ENCODE peak calls at places on chromosomes 16 and 17, in eight cellular contexts. D is tibial nerve, J is esophagus squamous epithelium, M is breast epithelium, N is ovary, Q is thyroid gland, B is heart left ventricle, V is adrenal gland. A is an unnamed sample.

GRCh38 chr17:79746955-79747507 is 16.3 kb downstream of the ENPP7 start:
- DNase-seq in Q (peak; percentile 31), N (no peak), M (no peak), B (no peak), J (no peak), V (no peak), D (no peak), A (no peak)

GRCh38 chr17:17696075-17696474 is 14.8 kb downstream of the RAI1 start:
- DNase-seq in M (no peak), D (no peak), B (no peak), Q (no peak), J (no peak), N (no peak), V (no peak), A (no peak)

GRCh38 chr16:65757064-65757463 is 609.4 kb upstream of the CDH5 start:
- DNase-seq in V (no peak), M (no peak), Q (no peak), B (no peak), N (no peak), J (no peak), D (no peak), A (no peak)

GRCh38 chr16:75996491-75996890 is 270.2 kb upstream of the CPHXL start:
- DNase-seq in V (no peak), Q (no peak), M (no peak), D (no peak), J (no peak), N (no peak), B (no peak), A (no peak)

GRCh38 chr16:11200523-11201063 is 55.4 kb downstream of the SOCS1 start:
- DNase-seq in N (no peak), V (no peak), Q (no peak), D (no peak), B (no peak), J (no peak), M (no peak), A (no peak)

GRCh38 chr17:48310748-48311213 is 119.2 kb downstream of the SKAP1 start:
- DNase-seq in N (no peak), V (no peak), B (no peak), J (no peak), D (no peak), M (no peak), Q (no peak), A (no peak)

GRCh38 chr16:27355610-27356009 is 41.8 kb downstream of the IL4R start:
- DNase-seq in N (no peak), D (no peak), J (no peak), Q (peak; percentile 5), V (peak; percentile 64), B (peak; percentile 55), M (no peak), A (peak; percentile 34)

GRCh38 chr17:77686903-77687302 is 271.6 kb upstream of the TNRC6C start:
- DNase-seq in D (no peak), Q (no peak), B (no peak), N (no peak), J (no peak), V (no peak), M (no peak), A (no peak)

GRCh38 chr16:9092282-9092962 is 978 bp downstream of the HAPSTR1 start:
- DNase-seq in B (peak; percentile 70), M (no peak), J (no peak), D (peak; percentile 24), Q (peak; percentile 47), V (peak; percentile 47), N (peak; percentile 49), A (peak; percentile 30)

GRCh38 chr16:22694887-22695382 is 119.0 kb upstream of the HS3ST2 start:
- DNase-seq in D (no peak), V (no peak), N (no peak), J (no peak), Q (peak; percentile 37), M (no peak), B (no peak), A (peak; percentile 31)

GRCh38 chr17:16371742-16372141 is 9.1 kb upstream of the UBB start:
- DNase-seq in V (no peak), Q (no peak), M (no peak), J (no peak), D (no peak), N (no peak), B (no peak), A (no peak)

GRCh38 chr17:35373984-35374765 is 754 bp upstream of the SLFN11 start:
- DNase-seq in B (peak; percentile 70), D (peak; percentile 39), M (no peak), V (peak; percentile 51), N (peak; percentile 68), J (no peak), Q (peak; percentile 97), A (peak; percentile 22)

GRCh38 chr16:21159281-21159951 is 942 bp downstream of the LDAF1 start:
- DNase-seq in Q (peak; percentile 80), D (no peak), N (peak; percentile 39), J (no peak), V (peak; percentile 26), B (peak; percentile 53), M (peak; percentile 55), A (peak; percentile 57)

GRCh38 chr16:86609115-86609514 is 30.8 kb downstream of the FOXL1 start:
- DNase-seq in M (no peak), B (no peak), Q (no peak), N (no peak), V (no peak), D (no peak), J (no peak), A (no peak)

GRCh38 chr17:80510132-80510531 is 33.7 kb upstream of the NPTX1 start:
- DNase-seq in B (no peak), N (no peak), D (no peak), Q (no peak), V (no peak), J (no peak), M (no peak), A (no peak)

GRCh38 chr16:15803608-15804007 is 53.2 kb downstream of the MYH11 start:
- DNase-seq in Q (no peak), J (no peak), M (no peak), V (no peak), D (no peak), N (no peak), B (no peak), A (no peak)

GRCh38 chr17:76593964-76594363 is 8.3 kb upstream of the ST6GALNAC2 start:
- DNase-seq in N (no peak), J (no peak), B (no peak), V (no peak), M (no peak), D (no peak), Q (no peak), A (no peak)

GRCh38 chr16:23196577-23196976 is 14.0 kb downstream of the SCNN1G start:
- DNase-seq in M (no peak), Q (no peak), V (no peak), B (no peak), J (no peak), N (no peak), D (no peak), A (no peak)

GRCh38 chr16:28042856-28043255 is 20.7 kb downstream of the GSG1L start:
- DNase-seq in J (no peak), N (no peak), V (no peak), M (no peak), B (no peak), D (no peak), Q (no peak), A (no peak)

GRCh38 chr17:67422887-67423286 is 45.8 kb downstream of the PITPNC1 start:
- DNase-seq in Q (no peak), J (no peak), B (no peak), N (no peak), V (no peak), D (no peak), M (no peak), A (no peak)

GRCh38 chr17:48582750-48583069 is 4.6 kb upstream of the HOXB4 start:
- DNase-seq in J (no peak), M (no peak), V (no peak), B (no peak), Q (no peak), N (no peak), D (no peak), A (no peak)

GRCh38 chr17:63516910-63517824 is 6.0 kb upstream of the KCNH6 start:
- DNase-seq in J (no peak), D (no peak), M (no peak), B (no peak), Q (no peak), N (no peak), V (peak; percentile 38), A (no peak)

DNA sequence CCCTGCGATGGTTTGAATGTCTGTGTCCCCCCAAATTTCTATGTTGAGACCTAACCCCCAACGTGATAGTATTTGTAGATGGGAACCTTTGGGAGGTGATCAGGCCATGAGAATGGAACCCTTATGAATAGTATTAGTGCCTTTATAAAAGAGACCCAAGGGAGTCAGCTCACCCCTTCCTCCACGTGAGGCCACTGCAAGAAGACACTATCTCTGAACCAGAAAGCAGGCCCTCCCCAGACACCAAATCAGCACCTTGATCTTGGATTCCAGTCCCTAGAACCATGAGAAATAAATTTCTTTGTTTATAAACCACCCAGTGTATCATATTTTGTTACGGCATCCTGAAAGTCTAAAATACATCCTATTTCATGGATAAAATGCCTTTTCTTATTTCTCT is 64.4 kb upstream of the LRRC37A3 start:
- DNase-seq in D (no peak), B (no peak), M (no peak), Q (no peak), J (no peak), N (no peak), V (peak; percentile 19), A (no peak)
- H3K4me1 ChIP-seq in D (no peaks in the 10 kb centered on the region), B (no peaks in the 10 kb centered on the region), M (no peaks in the 10 kb centered on the region), Q (peaks cover 49% of the 10 kb centered on the region), J (peaks cover 39% of the 10 kb centered on the region), N (no peaks in the 10 kb centered on the region), V (peaks cover 28% of the 10 kb centered on the region), A (peaks cover 8% of the 10 kb centered on the region)

GRCh38 chr16:90044111-90044551 is 24.9 kb upstream of the DBNDD1 start:
- DNase-seq in B (no peak), Q (peak; percentile 55), M (peak; percentile 78), V (no peak), D (no peak), N (no peak), J (no peak), A (peak; percentile 40)
- TF ChIP-seq POLR2A in B (no peak), Q (no peak), M (no peak), V (no peak), D (no peak), N (no peak), J (no peak), A (no peak)

DNA sequence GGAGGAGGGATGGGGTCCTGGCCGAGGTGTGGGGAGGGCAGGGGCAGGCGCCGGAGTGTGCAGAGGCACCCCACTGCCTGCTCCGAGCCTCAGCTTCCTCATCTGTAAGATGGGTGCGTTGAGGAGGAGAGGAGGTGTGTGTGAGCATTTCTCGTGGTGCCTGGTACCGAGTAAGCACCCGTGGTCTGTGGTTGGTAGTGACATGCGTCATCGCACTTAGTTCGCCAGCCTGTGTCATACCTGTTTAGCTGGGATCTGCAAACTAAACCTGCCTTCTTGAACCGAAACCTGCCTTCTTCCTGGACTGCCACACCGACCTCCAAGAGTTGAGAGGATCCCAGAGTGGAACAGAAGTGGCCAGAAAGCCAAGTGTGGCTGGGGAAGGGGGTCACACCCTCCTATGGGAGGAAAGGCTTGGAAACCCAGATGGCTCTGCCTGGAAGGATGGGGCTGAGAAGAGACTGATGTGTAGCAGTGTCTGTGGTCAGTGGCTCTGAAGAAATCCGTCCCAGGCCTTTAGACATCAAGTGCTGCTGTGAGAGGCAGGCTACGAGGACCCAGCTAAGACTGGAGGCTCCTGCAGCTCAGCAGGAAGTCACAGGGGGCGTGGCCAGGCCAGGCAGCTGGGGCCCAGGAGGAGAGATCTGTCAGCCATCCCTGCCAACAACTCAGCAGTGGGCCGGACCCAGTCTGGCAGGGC is 162.6 kb upstream of the PLCG2 start:
- DNase-seq in M (no peak), D (no peak), B (peak; percentile 76), J (peak; percentile 16), N (peak; percentile 42), V (peak; percentile 69), Q (peak; percentile 69), A (peak; percentile 60)
- H3K36me3 ChIP-seq in M (no peaks in the 10 kb centered on the region), D (no peaks in the 10 kb centered on the region), B (no peaks in the 10 kb centered on the region), J (no peaks in the 10 kb centered on the region), N (no peaks in the 10 kb centered on the region), V (no peaks in the 10 kb centered on the region), Q (no peaks in the 10 kb centered on the region), A (no peaks in the 10 kb centered on the region)

GRCh38 chr17:40348562-40349476 is 15.7 kb downstream of the GJD3 start:
- DNase-seq in Q (peak; percentile 88), V (peak; percentile 87), B (peak; percentile 88), D (no peak), N (no peak), J (no peak), M (peak; percentile 81), A (peak; percentile 86)
- H3K4me1 ChIP-seq in Q (peaks cover 69% of the 10 kb centered on the region), V (peaks cover 57% of the 10 kb centered on the region), B (peaks cover 70% of the 10 kb centered on the region), D (peaks cover 69% of the 10 kb centered on the region), N (peaks cover 46% of the 10 kb centered on the region), J (peaks cover 93% of the 10 kb centered on the region), M (peaks cover 52% of the 10 kb centered on the region), A (peaks cover 54% of the 10 kb centered on the region)

A was measured in body of pancreas.